ENCODE peak calls at places on chromosomes 13 and 19, in six cellular contexts. J, Q, O, Z, A and V are unnamed samples. For H3K9me3, the result is how much of the 10 kb centered on the place peaks cover.

GRCh38 chr19:52297601-52298358 is 811 bp downstream of the ZNF480 start:
- DNase-seq in J (peak), Q (no peak), Z (no peak), A (no peak), O (no peak), V (no peak)

GRCh38 chr19:5128932-5129389 is 160.0 kb downstream of the KDM4B start:
- DNase-seq in O (peak), Z (no peak), Q (no peak), J (peak), A (peak), V (no peak)

GRCh38 chr13:112194167-112194530 is 127.2 kb downstream of the SOX1 start:
- DNase-seq in Q (no peak), A (no peak), J (no peak), O (no peak), Z (no peak), V (no peak)

GRCh38 chr13:111659236-111659635 is 338.8 kb downstream of the TEX29 start:
- DNase-seq in A (no peak), Q (no peak), O (no peak), Z (no peak), J (no peak), V (no peak)

GRCh38 chr13:30153871-30154426 is 153.4 kb downstream of the KATNAL1 start:
- DNase-seq in O (no peak), J (peak), Z (no peak), Q (no peak), A (no peak), V (no peak)

GRCh38 chr13:42474954-42475353 is 99.0 kb upstream of the TNFSF11 start:
- DNase-seq in Z (no peak), Q (no peak), J (no peak), O (no peak), A (no peak), V (no peak)

GRCh38 chr13:109243311-109243951 is 543.0 kb downstream of the IRS2 start:
- DNase-seq in O (no peak), Z (no peak), J (peak), A (no peak), Q (no peak), V (no peak)

GRCh38 chr19:48683349-48683748 is 10.5 kb upstream of the NTN5 start:
- DNase-seq in J (no peak), Z (peak), O (peak), A (peak), Q (no peak), V (no peak)

GRCh38 chr13:114202581-114202980 is 23.5 kb downstream of the CFAP97D2 start:
- DNase-seq in Z (no peak), O (no peak), J (no peak), A (no peak), Q (no peak), V (peak)

GRCh38 chr13:114200673-114201005 is 21.6 kb downstream of the CFAP97D2 start:
- DNase-seq in Z (no peak), J (peak), O (no peak), A (no peak), Q (no peak), V (no peak)

GRCh38 chr13:114198556-114198955 is 19.5 kb downstream of the CFAP97D2 start:
- DNase-seq in Q (no peak), J (no peak), Z (no peak), A (no peak), O (no peak), V (peak)

GRCh38 chr13:114203536-114203935 is 24.5 kb downstream of the CFAP97D2 start:
- DNase-seq in J (no peak), O (no peak), Z (no peak), Q (no peak), A (no peak), V (no peak)

DNA sequence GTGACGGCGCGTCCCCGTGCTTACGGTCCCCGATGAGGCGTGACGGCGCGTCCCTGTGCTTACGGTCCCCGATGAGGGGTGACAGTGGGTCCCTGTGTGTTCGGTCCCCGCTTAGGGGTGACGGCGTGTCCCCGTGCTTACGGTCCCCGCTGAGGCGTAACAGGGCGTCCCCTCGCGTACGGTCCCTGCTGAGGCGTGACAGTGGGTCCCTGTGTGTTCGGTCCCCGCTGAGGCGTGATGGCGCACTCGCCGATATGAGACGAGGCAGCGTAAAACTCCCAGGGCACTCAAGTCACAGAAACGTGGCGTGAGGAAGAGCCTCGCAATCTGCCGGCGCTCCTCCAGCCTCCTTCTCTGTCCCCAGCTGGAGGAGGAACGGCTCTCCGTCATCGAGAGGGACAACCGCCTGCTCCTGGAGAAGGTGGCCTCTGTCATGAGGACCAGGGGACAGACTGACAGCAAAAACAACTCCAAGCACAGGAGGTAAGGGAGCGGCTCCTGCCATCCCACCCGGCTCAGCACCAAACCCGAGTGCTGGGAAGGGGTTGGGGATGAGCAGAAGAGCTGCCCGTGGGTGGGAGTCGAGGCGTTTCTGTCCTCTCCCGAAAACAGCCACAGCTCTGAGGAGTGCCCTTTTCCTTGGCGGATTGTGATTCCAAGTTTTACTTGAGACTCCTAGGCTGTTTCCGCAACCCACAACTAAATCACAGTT is 21.1 kb downstream of the CFAP97D2 start:
- DNase-seq in Q (no peak), J (no peak), Z (no peak), O (no peak), A (no peak), V (no peak)
- H3K9me3 ChIP-seq in Q (under half), J (under half), Z (under half), O (under half), A (under half), V (under half)

DNA sequence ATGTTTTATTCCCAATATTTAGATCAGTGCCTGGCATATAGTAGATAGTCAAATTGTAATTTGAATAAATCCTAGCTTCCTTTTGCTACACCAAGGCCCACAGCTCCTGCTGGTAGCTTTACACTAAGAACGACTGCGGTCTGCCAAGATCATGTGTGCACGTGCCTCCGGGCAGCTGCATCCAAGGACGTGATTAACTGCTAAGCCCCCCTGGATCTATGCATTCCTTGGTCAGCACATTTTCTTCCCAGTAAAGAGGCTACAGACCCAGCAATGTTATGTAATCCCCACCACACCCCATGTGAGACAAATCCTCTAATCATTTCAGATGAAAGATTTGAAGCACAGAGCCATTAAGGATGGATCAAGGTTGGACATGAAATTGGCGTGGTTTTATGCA is 65.1 kb upstream of the PEG3 start:
- DNase-seq in Z (no peak), A (no peak), Q (no peak), J (no peak), O (no peak), V (no peak)
- H3K9me3 ChIP-seq in Z (under half), A (under half), Q (under half), J (under half), O (under half), V (under half)

GRCh38 chr19:20385056-20385455 is 180.5 kb downstream of the ZNF737 start:
- DNase-seq in Q (no peak), Z (no peak), J (no peak), O (no peak), A (no peak), V (no peak)

GRCh38 chr19:20388826-20389225 is 176.8 kb downstream of the ZNF737 start:
- DNase-seq in Q (no peak), O (no peak), J (no peak), A (no peak), Z (no peak), V (no peak)
- H3K9me3 ChIP-seq in Q (under half), O (under half), J (under half), A (under half), Z (half or more), V (under half)

DNA sequence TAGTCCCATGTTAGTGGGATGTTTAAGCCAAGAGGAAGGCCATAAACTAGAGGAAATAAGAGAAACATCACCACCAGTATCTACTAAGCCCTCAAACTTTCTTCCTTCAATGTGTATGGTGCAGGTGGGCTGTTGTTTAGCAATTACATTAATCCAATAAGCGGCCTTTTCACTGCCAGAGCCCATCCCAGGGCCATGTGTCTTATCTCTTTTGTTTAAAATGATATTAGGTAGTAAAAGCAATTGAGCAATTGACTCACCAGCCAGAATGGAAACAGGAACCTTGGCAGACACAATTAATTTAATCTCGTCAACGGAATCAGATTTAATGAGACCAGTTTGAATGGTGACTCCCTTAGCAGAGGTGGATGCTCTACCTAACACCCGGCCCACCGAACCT is 1503.5 kb downstream of the UQCRFS1 start:
- DNase-seq in A (no peak), Z (no peak), J (no peak), Q (no peak), O (no peak), V (no peak)
- H3K9me3 ChIP-seq in A (under half), Z (under half), J (under half), Q (under half), O (under half), V (under half)